ENCODE peak calls at places on chromosomes 3 and 15, in five cellular contexts. G, L, J, B and N are unnamed samples.

GRCh38 chr3:13574798-13575451 is 26.0 kb downstream of the FBLN2 start:
- DNase-seq in G (no peak), L (no peak), J (no peak), B (no peak), N (no peak)

GRCh38 chr3:195441971-195442572 is 748 bp downstream of the ACAP2 start:
- DNase-seq in G (no peak), L (peak), J (peak), B (peak), N (peak)

GRCh38 chr15:58543664-58544335 is 112.0 kb downstream of the LIPC start:
- DNase-seq in G (no peak), L (no peak), J (no peak), B (no peak), N (no peak)

GRCh38 chr3:43353393-43353792 is 67.1 kb downstream of the SNRK start:
- DNase-seq in G (no peak), L (no peak), J (no peak), B (no peak), N (no peak)

GRCh38 chr3:145939431-145939830 is 221.6 kb downstream of the PLOD2 start:
- DNase-seq in G (no peak), L (no peak), J (no peak), B (no peak), N (no peak)

GRCh38 chr15:101188517-101189340 is 63.1 kb downstream of the CHSY1 start:
- DNase-seq in G (no peak), L (no peak), J (no peak), B (no peak), N (no peak)

GRCh38 chr3:165195226-165195625 is 958 bp downstream of the SLITRK3 start:
- DNase-seq in G (no peak), L (no peak), J (no peak), B (no peak), N (no peak)

GRCh38 chr3:150391200-150391599 is 16.9 kb upstream of the TSC22D2 start:
- DNase-seq in G (no peak), L (no peak), J (no peak), B (no peak), N (no peak)

GRCh38 chr3:184005981-184006507 is 11.6 kb downstream of the ABCC5 start:
- DNase-seq in G (no peak), L (no peak), J (no peak), B (peak), N (no peak)